ENCODE peak calls at places on chromosome 21, in seven cellular contexts. V is right atrium auricular region, L is tibial nerve, W is H1, A is kidney, J is keratinocyte, K is heart right ventricle. R is an unnamed sample.

GRCh38 chr21:33115586-33116541 is 45.9 kb downstream of the OLIG1 start:
- DNase-seq in J (no peak), W (no peak), A (no peak), V (no peak), L (no peak), K (no peak), R (no peak)

GRCh38 chr21:14356771-14357170 is 26.2 kb downstream of the HSPA13 start:
- DNase-seq in L (no peak), K (no peak), V (no peak), J (no peak), W (no peak), A (no peak), R (peak)

GRCh38 chr21:16588433-16588860 is 858.7 kb downstream of the USP25 start:
- DNase-seq in K (peak), J (peak), V (peak), L (peak), W (no peak), A (peak), R (peak)

GRCh38 chr21:40618216-40618615 is 228.7 kb downstream of the DSCAM start:
- DNase-seq in L (no peak), J (no peak), W (no peak), K (no peak), V (no peak), A (no peak), R (no peak)

GRCh38 chr21:42532466-42533181 is 19.0 kb downstream of the SLC37A1 start:
- DNase-seq in K (peak), L (peak), W (no peak), A (peak), V (peak), J (no peak), R (no peak)

GRCh38 chr21:15638856-15639549 is 90.8 kb upstream of the USP25 start:
- DNase-seq in W (no peak), K (no peak), L (no peak), V (no peak), A (no peak), J (no peak), R (no peak)

GRCh38 chr21:32370971-32371766 is 21.6 kb downstream of the URB1 start:
- DNase-seq in W (no peak), V (no peak), A (no peak), K (no peak), J (no peak), L (no peak), R (no peak)

GRCh38 chr21:46634966-46635323 is 529 bp upstream of the PRMT2 start:
- DNase-seq in V (peak), A (no peak), W (peak), J (no peak), K (peak), L (peak), R (no peak)

GRCh38 chr21:46606427-46606813 is 1.5 kb upstream of the S100B start:
- DNase-seq in A (peak), L (no peak), K (no peak), V (no peak), W (no peak), J (no peak), R (no peak)

GRCh38 chr21:41043008-41043407 is 125.0 kb upstream of the BACE2 start:
- DNase-seq in W (no peak), V (no peak), L (no peak), A (no peak), K (no peak), J (no peak), R (no peak)

GRCh38 chr21:42423197-42423675 is 19.5 kb downstream of the UBASH3A start:
- DNase-seq in J (no peak), V (no peak), K (no peak), A (peak), W (no peak), L (no peak), R (no peak)

GRCh38 chr21:14383596-14384210 is 757 bp upstream of the HSPA13 start:
- DNase-seq in A (no peak), W (peak), J (no peak), K (no peak), V (no peak), L (no peak), R (no peak)

GRCh38 chr21:21559285-21560045 is 561.3 kb downstream of the NCAM2 start:
- DNase-seq in K (no peak), W (no peak), A (no peak), V (no peak), L (no peak), J (no peak), R (no peak)

GRCh38 chr21:17612023-17612564 is 607 bp downstream of the BTG3 start:
- DNase-seq in K (peak), J (no peak), W (no peak), L (no peak), V (peak), A (peak), R (peak)

GRCh38 chr21:32475162-32475812 is 62.8 kb downstream of the EVA1C start:
- DNase-seq in K (no peak), W (no peak), A (no peak), J (no peak), V (no peak), L (no peak), R (no peak)

GRCh38 chr21:30962013-30962412 is 76.3 kb downstream of the KRTAP19-8 start:
- DNase-seq in W (no peak), L (no peak), V (no peak), K (no peak), A (no peak), J (no peak), R (no peak)

GRCh38 chr21:17903029-17903806 is 84.1 kb upstream of the C21orf91 start:
- DNase-seq in K (no peak), L (no peak), J (no peak), W (no peak), V (no peak), A (no peak), R (no peak)

GRCh38 chr21:35476616-35477395 is 427.7 kb upstream of the RUNX1 start:
- DNase-seq in W (no peak), J (no peak), A (no peak), K (no peak), L (no peak), V (no peak), R (no peak)

GRCh38 chr21:42360317-42360716 is 6.0 kb downstream of the TFF1 start:
- DNase-seq in W (no peak), A (peak), L (no peak), J (no peak), K (no peak), V (no peak), R (no peak)

GRCh38 chr21:20997633-20998455 is at the start of gene NCAM2:
- DNase-seq in L (peak), K (peak), W (no peak), J (no peak), V (peak), A (peak), R (peak)

GRCh38 chr21:36120304-36120902 is 14.5 kb upstream of the CBR3 start:
- DNase-seq in W (no peak), L (no peak), A (peak), J (no peak), K (no peak), V (no peak), R (no peak)

GRCh38 chr21:40754466-40754865 is 92.5 kb downstream of the DSCAM start:
- DNase-seq in J (no peak), W (no peak), A (no peak), L (no peak), V (no peak), K (no peak), R (no peak)

GRCh38 chr21:41926068-41926806 is 27.6 kb downstream of the C2CD2 start:
- DNase-seq in L (no peak), A (no peak), K (no peak), V (no peak), W (peak), J (no peak), R (no peak)

GRCh38 chr21:42039470-42039901 is 29.3 kb upstream of the ZBTB21 start:
- DNase-seq in J (no peak), L (no peak), W (no peak), A (peak), V (no peak), K (no peak), R (no peak)

GRCh38 chr21:46424062-46424591 is 34.6 kb upstream of the DIP2A start:
- DNase-seq in L (no peak), W (no peak), J (no peak), V (no peak), A (peak), K (no peak), R (no peak)

GRCh38 chr21:34204021-34204420 is 130.6 kb downstream of the MRPS6 start:
- DNase-seq in W (no peak), A (no peak), K (no peak), V (peak), J (no peak), L (no peak), R (no peak)

GRCh38 chr21:34201441-34201838 is 128.1 kb downstream of the MRPS6 start:
- DNase-seq in A (no peak), L (no peak), V (no peak), J (no peak), K (no peak), W (no peak), R (no peak)

GRCh38 chr21:34201001-34201400 is 127.6 kb downstream of the MRPS6 start:
- DNase-seq in J (no peak), W (no peak), L (no peak), K (no peak), A (no peak), V (no peak), R (no peak)

GRCh38 chr21:34204481-34205439 is 131.4 kb downstream of the MRPS6 start:
- DNase-seq in K (no peak), A (no peak), W (no peak), L (no peak), V (peak), J (no peak), R (no peak)

DNA sequence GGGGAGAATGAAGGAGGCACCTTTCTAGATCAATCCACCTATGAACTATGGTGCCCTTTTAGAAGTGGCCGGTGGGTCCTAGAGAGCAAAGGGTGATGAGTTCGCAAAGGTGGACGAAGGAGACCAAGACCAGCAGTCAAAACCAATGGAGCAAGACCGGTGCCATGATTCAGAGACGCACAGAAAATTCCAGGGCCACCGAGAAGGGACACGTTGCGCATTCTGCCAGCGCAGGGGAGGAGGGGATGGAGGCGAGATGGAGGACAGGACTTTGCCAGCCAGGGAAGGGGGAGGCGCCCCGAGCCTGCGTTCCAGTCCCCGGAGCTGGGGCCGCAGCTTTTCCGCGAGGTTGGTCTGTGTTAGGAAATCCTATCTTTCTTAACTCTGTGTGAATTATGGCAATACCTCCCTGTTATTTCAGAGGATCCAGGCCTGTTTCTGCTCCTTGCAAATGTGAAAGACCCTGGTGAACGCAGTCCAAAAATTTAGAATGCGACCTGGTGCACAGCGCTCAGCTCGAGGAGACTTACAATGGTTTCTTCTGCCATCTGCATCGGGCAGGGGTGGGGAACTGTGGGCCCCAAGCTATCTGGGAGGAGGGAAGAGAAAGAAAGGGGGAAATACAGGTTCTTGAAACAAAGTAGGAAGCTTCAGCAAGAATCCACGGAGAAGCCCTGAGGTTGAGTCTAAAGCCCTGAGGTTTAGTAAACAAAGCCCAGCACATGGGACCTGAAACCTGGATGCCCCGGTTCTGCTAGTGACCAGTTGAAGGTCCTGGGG is 129.4 kb downstream of the MRPS6 start:
- DNase-seq in W (no peak), J (no peak), A (peak), V (peak), K (no peak), L (no peak), R (no peak)
- H3K27ac ChIP-seq in W (peak), J (no peak), A (peak), V (peak), K (no peak), L (no peak), R (no peak)

GRCh38 chr21:43718872-43719747 is at the start of gene PDXK:
- DNase-seq in V (peak), A (peak), K (peak), J (no peak), L (peak), W (no peak), R (no peak)
- H3K27ac ChIP-seq in V (peak), A (peak), K (peak), J (peak), L (peak), W (peak), R (peak)

GRCh38 chr21:27371065-27371464 is 404.2 kb upstream of the ADAMTS5 start:
- DNase-seq in A (no peak), K (peak), W (no peak), V (no peak), J (no peak), L (no peak), R (no peak)
- H3K27ac ChIP-seq in A (no peak), K (no peak), W (no peak), V (no peak), J (no peak), L (no peak), R (no peak)

DNA sequence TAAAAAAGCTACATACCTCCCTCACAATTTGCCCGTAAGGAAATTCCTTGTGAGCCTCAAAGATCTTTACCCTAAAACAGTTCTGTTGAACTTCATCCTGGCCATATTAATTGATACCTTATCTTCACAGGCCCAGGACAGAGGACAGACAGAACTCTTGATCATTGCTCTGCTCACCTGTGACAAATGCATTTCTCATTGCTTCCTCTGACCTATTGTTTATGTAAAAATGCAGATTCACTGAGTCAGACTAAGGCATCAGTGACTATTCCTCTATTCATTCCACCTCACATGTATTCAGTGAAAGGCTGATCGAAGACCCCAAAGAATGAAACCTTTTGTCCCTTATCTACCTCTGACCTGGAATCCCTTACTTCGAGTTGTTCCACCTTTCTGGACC is 61.0 kb downstream of the BACH1 start:
- DNase-seq in W (no peak), K (no peak), A (no peak), J (no peak), V (no peak), L (no peak), R (no peak)
- H3K27ac ChIP-seq in W (no peak), K (no peak), A (no peak), J (no peak), V (no peak), L (no peak), R (peak)

DNA sequence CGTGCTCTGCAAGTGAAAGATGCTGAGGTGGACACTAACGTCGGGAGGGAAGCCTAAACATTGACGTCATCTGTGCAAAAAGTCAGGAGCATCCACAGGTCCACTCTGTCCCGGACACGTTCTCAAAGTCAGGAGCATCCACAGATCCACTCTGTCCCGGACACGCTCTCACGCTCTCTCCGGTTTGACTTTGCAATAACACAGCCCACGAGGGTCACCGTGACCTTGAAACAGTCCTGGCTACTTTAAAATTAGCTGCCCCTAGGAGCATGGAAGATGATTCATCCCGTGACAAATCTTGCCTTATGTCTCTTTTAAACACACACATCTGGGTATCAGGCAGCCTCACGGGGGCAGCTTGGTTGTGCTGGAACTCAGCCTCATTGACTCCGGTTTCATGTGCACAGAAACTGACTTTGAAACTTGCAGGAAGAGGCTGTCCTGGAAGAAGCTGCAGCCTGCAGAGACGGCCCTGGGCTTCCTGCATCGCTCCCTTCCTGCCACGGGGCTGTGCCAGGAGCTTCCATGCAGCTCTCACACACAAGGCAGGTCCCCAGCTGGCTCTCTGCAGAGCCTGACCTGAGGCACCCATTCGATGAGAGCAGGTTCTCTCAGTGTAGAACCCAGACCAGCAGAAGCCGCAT is 18.1 kb upstream of the COL18A1 start:
- DNase-seq in K (peak), V (peak), W (no peak), A (peak), L (no peak), J (peak), R (no peak)
- H3K27ac ChIP-seq in K (no peak), V (peak), W (no peak), A (peak), L (no peak), J (no peak), R (no peak)

DNA sequence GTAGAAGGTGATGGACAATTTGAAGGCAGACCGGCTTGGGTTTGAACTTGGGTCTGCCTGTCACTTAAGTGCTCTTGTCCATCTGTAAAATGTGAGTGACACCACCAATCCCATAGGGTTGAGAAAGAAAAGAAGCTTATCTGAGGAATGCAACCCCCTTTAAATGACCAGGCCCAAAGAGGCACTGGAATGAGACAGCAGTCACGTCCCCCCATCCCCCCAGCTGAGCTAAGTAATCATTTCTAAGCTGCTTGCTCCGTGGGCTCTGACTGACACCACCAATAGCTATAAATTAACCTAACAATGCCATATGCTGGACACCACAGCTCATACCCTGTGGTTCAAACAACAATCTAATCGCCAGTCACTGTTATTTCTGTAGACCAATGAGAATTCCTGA is 15.1 kb downstream of the LCA5L start:
- DNase-seq in A (no peak), W (no peak), L (no peak), V (no peak), J (no peak), K (no peak), R (no peak)
- H3K27ac ChIP-seq in A (no peak), W (no peak), L (no peak), V (no peak), J (no peak), K (no peak), R (no peak)

GRCh38 chr21:43646550-43647260 is 12.6 kb downstream of the HSF2BP start:
- DNase-seq in J (peak), V (peak), K (peak), A (peak), W (peak), L (peak), R (peak)
- H3K27ac ChIP-seq in J (peak), V (peak), K (peak), A (no peak), W (no peak), L (no peak), R (peak)

GRCh38 chr21:38333290-38334272 is 76.8 kb downstream of the KCNJ15 start:
- DNase-seq in V (no peak), K (no peak), A (no peak), J (no peak), L (no peak), W (no peak), R (no peak)
- H3K27ac ChIP-seq in V (no peak), K (no peak), A (no peak), J (no peak), L (no peak), W (no peak), R (no peak)

R was measured in epithelial cell of prostate.